ENCODE peak calls at places on chromosome X, in nine cellular contexts. N is Peyer's patch; C is SK-N-SH; I is right lobe of liver; Y is mesenchymal stem cell; H is CD8-positive, alpha-beta memory T cell; E is CD4-positive, alpha-beta memory T cell; B is A673; G is NT2/D1. A is an unnamed sample.

GRCh38 chrX:85930099-85930498 is 117.3 kb downstream of the CHM start:
- DNase-seq in N (no peak), C (no peak), I (no peak), B (no peak), G (no peak), H (no peak), E (no peak), Y (no peak), A (no peak)

GRCh38 chrX:28625223-28625622 is 38.0 kb downstream of the IL1RAPL1 start:
- DNase-seq in G (peak; percentile 68), I (no peak), H (no peak), N (no peak), Y (no peak), C (no peak), B (no peak), E (no peak), A (no peak)

GRCh38 chrX:47644557-47645091 is 5.7 kb downstream of the ELK1 start:
- DNase-seq in N (no peak), E (no peak), I (no peak), B (peak; percentile 71), H (no peak), G (no peak), C (peak; percentile 65), Y (peak; percentile 64), A (no peak)

GRCh38 chrX:41350976-41351569 is 17.1 kb downstream of the DDX3X start:
- DNase-seq in I (no peak), N (no peak), H (no peak), Y (peak; percentile 52), E (no peak), C (no peak), G (no peak), B (no peak), A (no peak)

GRCh38 chrX:12441376-12442128 is 303.3 kb downstream of the FRMPD4 start:
- DNase-seq in E (no peak), N (no peak), I (no peak), B (no peak), Y (peak; percentile 45), G (no peak), H (no peak), C (no peak), A (no peak)

GRCh38 chrX:25002658-25003015 is 13.1 kb downstream of the ARX start:
- DNase-seq in H (no peak), Y (no peak), C (no peak), N (no peak), G (no peak), B (no peak), E (no peak), I (no peak), A (no peak)

GRCh38 chrX:538311-538710 is 92.3 kb upstream of the SHOX start:
- DNase-seq in Y (no peak), E (no peak), N (no peak), C (no peak), H (no peak), I (no peak), B (no peak), G (no peak), A (no peak)

GRCh38 chrX:136210806-136211205 is 40.4 kb downstream of the MAP7D3 start:
- DNase-seq in Y (no peak), G (no peak), C (no peak), H (no peak), I (no peak), E (no peak), N (no peak), B (no peak), A (no peak)

GRCh38 chrX:81195712-81196111 is 6.0 kb downstream of the HMGN5 start:
- DNase-seq in N (no peak), B (peak; percentile 77), I (no peak), G (peak; percentile 54), E (peak; percentile 51), H (peak; percentile 31), Y (peak; percentile 46), C (peak; percentile 38), A (no peak)

GRCh38 chrX:44306336-44306735 is 37.1 kb downstream of the EFHC2 start:
- DNase-seq in G (no peak), H (no peak), Y (no peak), E (no peak), B (peak; percentile 63), I (no peak), C (no peak), N (no peak), A (no peak)

GRCh38 chrX:148268646-148269045 is 231.8 kb upstream of the AFF2 start:
- DNase-seq in C (no peak), G (no peak), I (no peak), E (no peak), B (no peak), Y (no peak), N (no peak), H (no peak), A (no peak)

GRCh38 chrX:148271263-148271662 is 229.2 kb upstream of the AFF2 start:
- DNase-seq in E (no peak), G (no peak), N (no peak), I (no peak), B (no peak), C (no peak), Y (no peak), H (no peak), A (no peak)

GRCh38 chrX:148270499-148270898 is 229.9 kb upstream of the AFF2 start:
- DNase-seq in I (no peak), B (no peak), N (no peak), C (no peak), E (peak; percentile 20), Y (no peak), G (no peak), H (no peak), A (no peak)

GRCh38 chrX:148269513-148269912 is 230.9 kb upstream of the AFF2 start:
- DNase-seq in G (no peak), Y (no peak), I (no peak), H (no peak), C (no peak), N (no peak), B (no peak), E (no peak), A (no peak)

DNA sequence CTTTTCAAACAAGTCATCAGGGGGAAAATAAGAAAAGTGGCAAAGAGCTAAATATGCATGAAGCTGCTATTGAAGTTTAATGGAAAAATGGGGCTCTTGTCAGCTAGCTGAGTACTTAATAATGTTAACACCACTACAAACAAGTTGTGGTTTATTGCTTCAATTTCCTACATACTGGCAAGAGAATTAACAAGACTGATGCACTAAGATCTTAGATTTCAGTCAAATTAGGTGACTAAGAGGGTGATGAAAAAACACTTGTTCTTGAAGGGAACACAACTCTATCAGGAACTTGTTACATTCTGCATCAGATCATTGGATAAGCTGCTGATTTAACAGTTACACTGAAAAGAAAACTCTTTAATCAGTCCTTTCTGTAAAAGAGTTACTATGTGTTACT is 234.6 kb upstream of the AFF2 start:
- DNase-seq in H (no peak), C (no peak), I (no peak), E (no peak), B (no peak), Y (no peak), N (no peak), G (no peak), A (no peak)
- H3K9me3 ChIP-seq in H (no peaks in the 10 kb centered on the region), C (no peaks in the 10 kb centered on the region), I (no peaks in the 10 kb centered on the region), E (no peaks in the 10 kb centered on the region), B (peaks cover 15% of the 10 kb centered on the region), Y (peaks cover 6% of the 10 kb centered on the region), N (no peaks in the 10 kb centered on the region), G (no peaks in the 10 kb centered on the region), A (no peaks in the 10 kb centered on the region)

DNA sequence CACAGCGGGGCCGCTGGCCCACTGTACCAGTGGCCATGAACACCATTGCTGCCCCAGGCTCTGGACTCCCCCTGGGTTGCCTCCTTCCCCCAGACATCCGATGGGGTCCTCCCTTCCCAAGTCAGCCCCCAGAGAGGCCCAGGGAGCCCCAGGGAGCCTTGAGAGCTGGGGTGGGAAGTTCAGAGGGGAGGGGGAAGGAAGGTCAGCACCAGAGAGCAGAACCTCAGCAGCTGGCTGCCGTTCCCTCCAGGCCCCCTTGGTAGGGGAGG is 464 bp upstream of the ARHGAP4 start:
- DNase-seq in N (no peak), I (no peak), B (no peak), G (no peak), C (no peak), E (no peak), H (no peak), Y (no peak), A (no peak)
- H3K4me3 ChIP-seq in N (peak overlapping the region; percentile 67), I (no peak overlapping the region), B (peak overlapping the region; percentile 58), G (peak overlapping the region; percentile 43), C (no peak overlapping the region), E (peak overlapping the region; percentile 57), H (peak overlapping the region; percentile 86), Y (peak overlapping the region; percentile 84), A (no peak overlapping the region)

GRCh38 chrX:53445977-53446376 is 11.8 kb upstream of the HSD17B10 start:
- DNase-seq in Y (peak; percentile 40), H (no peak), E (peak; percentile 27), C (peak; percentile 40), N (peak; percentile 61), G (peak; percentile 64), I (no peak), B (peak; percentile 62), A (no peak)
- H3K9me3 ChIP-seq in Y (no peaks in the 10 kb centered on the region), H (no peaks in the 10 kb centered on the region), E (no peaks in the 10 kb centered on the region), C (no peaks in the 10 kb centered on the region), N (no peaks in the 10 kb centered on the region), G (no peaks in the 10 kb centered on the region), I (no peaks in the 10 kb centered on the region), B (no peaks in the 10 kb centered on the region), A (no peaks in the 10 kb centered on the region)

DNA sequence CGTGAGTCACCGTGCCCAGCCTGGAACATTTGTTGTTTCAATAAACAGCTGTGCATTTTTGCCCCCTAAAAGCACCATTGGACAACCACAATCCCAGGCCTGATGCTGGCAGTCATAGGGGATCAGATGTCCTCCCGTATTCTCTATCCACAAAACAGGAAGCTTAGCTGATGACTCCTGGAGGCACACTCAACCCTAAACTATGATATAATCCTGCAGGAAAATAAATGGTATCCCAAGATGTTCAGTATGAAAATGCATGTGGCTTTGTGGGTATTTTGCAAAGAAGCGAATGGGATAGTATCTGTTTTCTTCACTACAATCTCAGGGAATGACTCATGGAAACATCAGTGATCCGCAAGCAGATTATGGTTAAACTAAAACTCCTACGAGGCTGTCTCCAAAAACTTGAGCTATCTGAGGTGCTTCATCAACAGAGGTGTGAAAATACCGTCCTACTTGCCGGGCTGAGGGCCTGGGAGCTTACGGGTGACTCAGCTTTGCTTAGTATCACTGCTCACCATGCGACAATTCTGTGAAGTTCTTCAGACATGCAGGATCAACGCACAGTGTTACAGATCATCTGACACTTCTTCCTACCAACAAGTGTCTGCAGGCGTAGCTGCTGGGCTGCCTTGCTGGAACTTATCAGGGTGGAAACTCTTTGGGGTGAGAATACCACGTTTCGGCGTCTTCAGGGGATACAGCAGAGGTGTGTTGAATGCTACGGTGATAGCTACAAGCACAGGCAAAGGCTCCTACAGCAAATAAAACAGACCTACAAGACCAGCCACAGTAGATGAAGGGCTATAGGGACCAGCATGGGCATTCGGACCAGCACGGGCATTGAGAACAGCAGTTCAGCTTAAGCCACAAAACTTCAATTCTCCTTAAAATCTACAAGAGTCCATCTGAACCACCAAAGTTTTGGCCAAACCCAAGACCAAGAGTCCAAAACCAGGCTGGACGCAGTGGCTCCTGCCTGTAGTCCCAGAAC is 148.5 kb downstream of the DHRSX start:
- DNase-seq in Y (peak; percentile 96), G (no peak), N (no peak), B (no peak), H (no peak), I (no peak), C (no peak), E (no peak), A (no peak)
- H3K4me3 ChIP-seq in Y (no peak overlapping the region), G (no peak overlapping the region), N (no peak overlapping the region), B (no peak overlapping the region), H (no peak overlapping the region), I (no peak overlapping the region), C (no peak overlapping the region), E (no peak overlapping the region), A (no peak overlapping the region)